ENCODE peak calls at places on chromosomes 3 and 15, in seven cellular contexts. K is activated CD4-positive, alpha-beta T cell treated with anti-CD3 and anti-CD28 coated beads for 36 hours; V is NCI-H345; Z is NCI-H1105 treated with DMSO at 0.1 percent for 48 hours; C is HuH-7; X is ovary; Q is iPS DF 19.7. M is an unnamed sample.

GRCh38 chr15:48963524-48964113 is at the start of gene SHC4:
- DNase-seq in K (peak; percentile 29), V (peak; percentile 24), Z (peak; percentile 70), C (peak; percentile 72), X (peak; percentile 62), Q (peak; percentile 30), M (peak; percentile 63)

GRCh38 chr3:32961189-32961715 is 9.8 kb downstream of the CCR4 start:
- DNase-seq in K (peak; percentile 49), V (no peak), Z (no peak), C (no peak), X (no peak), Q (no peak), M (no peak)

GRCh38 chr15:71599404-71600225 is 210.7 kb upstream of the NR2E3 start:
- DNase-seq in K (no peak), V (no peak), Z (peak; percentile 15), C (no peak), X (no peak), Q (no peak), M (no peak)

GRCh38 chr3:46221368-46221767 is 13.3 kb upstream of the CCR1 start:
- DNase-seq in K (no peak), V (no peak), Z (no peak), C (no peak), X (no peak), Q (no peak), M (no peak)

GRCh38 chr3:60240558-60240957 is 1010.7 kb downstream of the FHIT start:
- DNase-seq in K (no peak), V (peak; percentile 52), Z (peak; percentile 35), C (no peak), X (no peak), Q (peak; percentile 42), M (no peak)

GRCh38 chr15:36362508-36362907 is 216.9 kb upstream of the CDIN1 start:
- DNase-seq in K (no peak), V (no peak), Z (no peak), C (no peak), X (no peak), Q (no peak), M (no peak)

GRCh38 chr3:12370758-12371157 is 81.9 kb downstream of the PPARG start:
- DNase-seq in K (no peak), V (no peak), Z (no peak), C (peak; percentile 51), X (no peak), Q (peak; percentile 5), M (peak; percentile 45)

GRCh38 chr3:50171540-50172301 is 16.6 kb downstream of the SEMA3F start:
- DNase-seq in K (no peak), V (no peak), Z (no peak), C (no peak), X (no peak), Q (no peak), M (no peak)

GRCh38 chr3:134425943-134426342 is 51.7 kb upstream of the AMOTL2 start:
- DNase-seq in K (no peak), V (no peak), Z (no peak), C (no peak), X (no peak), Q (no peak), M (no peak)

GRCh38 chr3:32448686-32449474 is 53.8 kb downstream of the CMTM6 start:
- DNase-seq in K (no peak), V (no peak), Z (no peak), C (no peak), X (no peak), Q (no peak), M (no peak)

GRCh38 chr3:170277833-170278586 is 55.8 kb downstream of the PRKCI start:
- DNase-seq in K (no peak), V (no peak), Z (no peak), C (no peak), X (no peak), Q (no peak), M (no peak)

GRCh38 chr3:4794331-4794730 is 184.9 kb upstream of the BHLHE40 start:
- DNase-seq in K (no peak), V (no peak), Z (no peak), C (no peak), X (no peak), Q (no peak), M (no peak)

GRCh38 chr3:114408763-114409162 is 114.9 kb downstream of the TIGIT start:
- DNase-seq in K (no peak), V (peak; percentile 70), Z (no peak), C (no peak), X (peak; percentile 39), Q (no peak), M (no peak)

GRCh38 chr3:173761161-173761560 is 363.6 kb downstream of the NLGN1 start:
- DNase-seq in K (no peak), V (no peak), Z (no peak), C (no peak), X (no peak), Q (no peak), M (no peak)

GRCh38 chr3:178206554-178206953 is 329.7 kb upstream of the KCNMB2 start:
- DNase-seq in K (no peak), V (no peak), Z (no peak), C (no peak), X (no peak), Q (no peak), M (no peak)

GRCh38 chr15:89378699-89379422 is 44.2 kb upstream of the POLG start:
- DNase-seq in K (no peak), V (no peak), Z (no peak), C (no peak), X (no peak), Q (no peak), M (no peak)

M was measured in A549.